ENCODE peak calls at places on chromosomes 7 and 10, in six cellular contexts. W is psoas muscle, Y is uterus, J is adrenal gland, H is GM12865, X is hepatocyte. T is an unnamed sample.

GRCh38 chr10:113666682-113667252 is 2.9 kb upstream of the NRAP start:
- DNase-seq in W (no peak), Y (no peak), J (no peak), H (peak; percentile 76), X (no peak), T (no peak)

GRCh38 chr7:116859323-116859722 is 3.1 kb upstream of the CAPZA2 start:
- DNase-seq in W (no peak), Y (no peak), J (no peak), H (no peak), X (no peak), T (peak; percentile 15)

GRCh38 chr10:124996127-124996853 is 54.4 kb downstream of the ZRANB1 start:
- DNase-seq in W (no peak), Y (no peak), J (peak; percentile 16), H (no peak), X (no peak), T (no peak)

GRCh38 chr7:73978681-73979563 is 49.1 kb upstream of the ELN start:
- DNase-seq in W (peak; percentile 69), Y (peak; percentile 41), J (no peak), H (peak; percentile 62), X (peak; percentile 83), T (peak; percentile 27)

GRCh38 chr7:5620459-5620881 is 161.0 kb downstream of the RNF216 start:
- DNase-seq in W (no peak), Y (no peak), J (no peak), H (no peak), X (no peak), T (no peak)

GRCh38 chr10:2933924-2934323 is 133.4 kb upstream of the PFKP start:
- DNase-seq in W (no peak), Y (no peak), J (no peak), H (no peak), X (no peak), T (no peak)

GRCh38 chr7:106285801-106286492 is 1.2 kb upstream of the NAMPT start:
- DNase-seq in W (no peak), Y (peak; percentile 57), J (no peak), H (peak; percentile 93), X (no peak), T (no peak)

GRCh38 chr7:81158189-81158588 is 239.3 kb upstream of the SEMA3C start:
- DNase-seq in W (no peak), Y (no peak), J (no peak), H (no peak), X (no peak), T (no peak)

GRCh38 chr7:152093717-152094116 is 68.2 kb downstream of the GALNT11 start:
- DNase-seq in W (no peak), Y (no peak), J (no peak), H (no peak), X (no peak), T (no peak)

GRCh38 chr7:128889121-128889520 is 21.4 kb downstream of the KCP start:
- DNase-seq in W (no peak), Y (no peak), J (no peak), H (no peak), X (no peak), T (no peak)

GRCh38 chr7:128891110-128891941 is 19.2 kb downstream of the KCP start:
- DNase-seq in W (no peak), Y (no peak), J (no peak), H (no peak), X (peak; percentile 41), T (no peak)

GRCh38 chr7:128891942-128892269 is 18.6 kb downstream of the KCP start:
- DNase-seq in W (no peak), Y (no peak), J (no peak), H (no peak), X (no peak), T (no peak)

GRCh38 chr7:128888756-128889095 is 21.8 kb downstream of the KCP start:
- DNase-seq in W (no peak), Y (no peak), J (no peak), H (no peak), X (no peak), T (no peak)

GRCh38 chr7:128890306-128891109 is 20.0 kb downstream of the KCP start:
- DNase-seq in W (no peak), Y (no peak), J (no peak), H (no peak), X (peak; percentile 51), T (no peak)
- TF ChIP-seq CTCF in W (no peak), Y (no peak), J (no peak), H (no peak), X (no peak), T (no peak)

GRCh38 chr7:130274983-130275649 is 8.5 kb downstream of the CPA2 start:
- DNase-seq in W (no peak), Y (no peak), J (no peak), H (no peak), X (no peak), T (no peak)
- H3K4me3 ChIP-seq in W (no peak overlapping the region), Y (no peak overlapping the region), J (no peak overlapping the region), H (no peak overlapping the region), X (no peak overlapping the region), T (no peak overlapping the region)

GRCh38 chr10:112535432-112536038 is 88.5 kb downstream of the VTI1A start:
- DNase-seq in W (no peak), Y (no peak), J (no peak), H (peak; percentile 26), X (no peak), T (no peak)

GRCh38 chr10:112532053-112532658 is 85.1 kb downstream of the VTI1A start:
- DNase-seq in W (no peak), Y (no peak), J (no peak), H (peak; percentile 74), X (no peak), T (no peak)

GRCh38 chr10:112539340-112539739 is 92.3 kb downstream of the VTI1A start:
- DNase-seq in W (no peak), Y (no peak), J (no peak), H (no peak), X (no peak), T (no peak)

DNA sequence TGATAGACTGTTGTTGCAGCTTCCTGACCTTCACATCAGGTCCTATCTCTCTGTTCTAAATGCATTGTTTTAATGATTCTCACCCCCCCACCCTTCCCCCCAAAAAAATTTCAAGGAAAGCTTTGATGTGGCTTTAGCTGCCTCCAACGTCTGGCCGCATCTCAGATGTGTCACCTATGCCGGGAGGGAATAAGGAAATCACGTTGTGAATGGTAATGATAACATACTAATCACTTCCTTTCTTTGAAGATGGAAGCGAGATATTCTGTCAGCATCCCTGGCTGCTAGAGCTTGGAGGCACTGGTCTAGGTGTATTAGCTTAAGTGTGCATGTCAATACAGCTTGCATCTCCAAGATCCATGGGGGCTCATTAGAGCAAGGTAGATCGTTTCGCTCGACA is 89.6 kb downstream of the VTI1A start:
- DNase-seq in W (no peak), Y (no peak), J (no peak), H (no peak), X (no peak), T (no peak)
- TF ChIP-seq CTCF in W (no peak), Y (no peak), J (no peak), H (no peak), X (no peak), T (no peak)

DNA sequence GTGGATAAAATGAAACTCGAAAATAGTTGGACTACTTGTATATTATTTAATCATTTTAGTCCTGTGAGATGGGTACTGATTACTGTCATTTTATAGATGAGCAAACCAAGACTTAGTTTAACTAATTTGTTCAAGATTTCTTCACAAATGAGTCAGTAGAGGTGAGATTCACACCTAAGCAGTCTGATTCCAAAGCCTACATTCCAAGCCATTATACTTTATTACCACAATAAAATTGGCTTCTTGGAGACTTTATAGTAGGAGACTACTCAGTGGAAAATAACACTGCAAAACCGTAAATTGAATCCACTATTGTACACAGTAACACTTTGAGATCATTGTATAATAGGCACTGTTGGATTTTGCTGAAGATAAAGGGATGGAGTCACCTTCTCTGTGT is 2.2 kb downstream of the PHTF2 start:
- DNase-seq in W (no peak), Y (no peak), J (no peak), H (no peak), X (no peak), T (no peak)
- H3K4me3 ChIP-seq in W (peak overlapping the region; percentile 95), Y (no peak overlapping the region), J (no peak overlapping the region), H (peak overlapping the region; percentile 92), X (no peak overlapping the region), T (no peak overlapping the region)

DNA sequence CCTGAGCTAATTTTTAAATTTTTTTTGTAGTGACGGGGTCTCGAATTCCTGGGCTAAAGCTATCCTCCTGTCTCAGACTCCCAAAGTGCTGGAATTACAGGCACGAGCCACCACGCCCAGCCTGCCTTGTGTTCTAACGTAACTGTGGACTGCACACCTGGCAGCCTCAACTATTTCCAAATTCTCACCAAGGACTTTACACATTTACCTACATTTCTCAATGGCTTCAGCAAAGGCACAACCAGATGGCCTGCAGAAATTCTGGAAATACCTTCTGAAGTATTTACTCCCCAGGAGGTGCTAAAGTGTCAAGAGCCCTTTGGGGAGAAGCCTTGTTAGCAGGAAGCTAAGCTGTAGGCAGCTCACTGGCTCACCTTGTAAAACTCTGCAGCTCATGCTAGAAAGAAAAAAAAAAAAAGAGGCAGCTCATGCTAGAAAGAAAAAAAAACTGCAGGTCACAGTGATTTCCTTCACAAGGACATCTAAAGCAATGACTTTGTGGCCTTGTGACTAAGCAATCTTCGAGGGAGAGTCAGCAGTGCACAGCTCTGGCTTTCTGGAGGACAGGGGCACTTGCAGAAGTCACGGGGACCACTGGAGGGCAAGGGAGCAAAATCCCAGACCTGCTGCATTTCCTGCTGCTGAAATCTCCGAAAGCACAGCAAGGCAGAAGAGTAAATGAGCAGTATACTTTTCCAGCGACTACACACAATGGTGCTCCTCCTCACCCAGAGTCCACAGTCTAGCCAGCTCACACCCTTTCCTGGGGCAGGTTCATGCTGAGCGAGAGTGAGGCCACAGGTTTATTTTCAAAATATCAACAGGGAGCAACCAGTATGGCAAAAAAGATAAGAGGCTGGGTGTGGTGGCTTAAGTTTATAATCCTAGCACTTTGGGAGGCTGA is 40.4 kb downstream of the BAIAP2L1 start:
- DNase-seq in W (no peak), Y (no peak), J (peak; percentile 61), H (no peak), X (peak; percentile 77), T (no peak)
- TF ChIP-seq CTCF in W (no peak), Y (no peak), J (peak; percentile 43), H (no peak), X (peak; percentile 5), T (no peak)

GRCh38 chr7:95322874-95323273 is 1.5 kb downstream of the PON1 start:
- DNase-seq in W (no peak), Y (no peak), J (no peak), H (no peak), X (no peak), T (no peak)
- H3K4me3 ChIP-seq in W (no peak overlapping the region), Y (no peak overlapping the region), J (no peak overlapping the region), H (no peak overlapping the region), X (no peak overlapping the region), T (no peak overlapping the region)

DNA sequence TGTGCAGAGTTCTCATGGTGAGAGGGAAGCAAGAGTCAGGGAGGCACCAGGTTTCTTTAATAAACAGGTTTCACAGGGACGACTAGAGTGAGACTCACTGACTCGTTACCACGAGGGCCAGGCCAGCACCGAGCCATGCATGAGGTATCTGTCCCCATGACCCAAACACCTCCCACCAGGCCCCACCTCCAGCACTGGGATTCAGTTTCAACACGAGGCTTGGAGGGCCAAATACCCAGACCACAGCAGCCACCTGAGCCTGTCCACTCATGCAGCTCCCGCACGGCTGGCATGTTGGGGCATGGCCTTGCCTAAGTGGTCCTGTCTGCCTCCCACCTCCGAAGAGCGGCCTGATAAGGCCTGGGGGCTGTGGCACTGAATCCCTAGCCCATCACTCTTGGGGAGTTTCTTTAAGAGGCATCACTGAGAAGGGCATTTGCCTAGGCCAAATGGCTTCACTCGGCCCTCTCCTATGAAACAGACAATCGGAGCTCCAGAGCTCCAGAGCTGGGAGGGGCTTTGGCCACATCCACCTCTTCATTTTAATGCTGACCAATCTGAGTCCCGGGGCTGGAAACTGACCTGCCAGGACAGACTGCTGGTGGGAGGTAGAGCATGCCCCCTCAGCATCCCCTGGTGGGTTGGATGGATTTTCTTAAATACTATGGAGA is 157.8 kb downstream of the DNAJB6 start:
- DNase-seq in W (no peak), Y (peak; percentile 6), J (no peak), H (no peak), X (no peak), T (no peak)
- TF ChIP-seq CTCF in W (no peak), Y (no peak), J (no peak), H (no peak), X (no peak), T (no peak)

T was measured in LNCaP clone FGC.